ENCODE peak calls at places on chromosomes 7 and 10, in four cellular contexts. S is H1, L is neuronal stem cell, R is trophoblast cell. K is an unnamed sample.

GRCh38 chr7:84123903-84124573 is 70.6 kb downstream of the SEMA3A start:
- DNase-seq in S (no peak), R (no peak), L (no peak), K (no peak)

GRCh38 chr10:3636356-3637181 is 148.4 kb downstream of the KLF6 start:
- DNase-seq in S (no peak), R (peak), L (no peak), K (no peak)

GRCh38 chr10:130885021-130885655 is 426.4 kb downstream of the TCERG1L start:
- DNase-seq in R (no peak), S (no peak), L (no peak), K (no peak)

GRCh38 chr7:63080406-63080805 is 918.2 kb upstream of the ZNF722 start:
- DNase-seq in S (no peak), R (no peak), L (no peak), K (no peak)

GRCh38 chr10:132574288-132574687 is 36.7 kb downstream of the INPP5A start:
- DNase-seq in R (no peak), S (no peak), L (no peak), K (no peak)

GRCh38 chr10:80136134-80136571 is 3.6 kb downstream of the PLAC9 start:
- DNase-seq in L (no peak), R (no peak), S (no peak), K (no peak)

GRCh38 chr7:8192897-8193296 is 69.1 kb downstream of the ICA1 start:
- DNase-seq in S (no peak), R (no peak), L (no peak), K (no peak)

GRCh38 chr7:44847920-44848634 is at the start of gene H2AZ2:
- DNase-seq in R (peak), S (peak), L (peak), K (peak)

GRCh38 chr10:77548157-77548556 is 89.5 kb downstream of the KCNMA1 start:
- DNase-seq in S (no peak), R (no peak), L (no peak), K (no peak)

GRCh38 chr10:110610308-110610774 is 33.8 kb upstream of the RBM20 start:
- DNase-seq in R (peak), L (peak), S (peak), K (peak)

GRCh38 chr7:44678468-44679179 is 70.0 kb upstream of the ZMIZ2 start:
- DNase-seq in L (no peak), R (peak), S (no peak), K (no peak)

GRCh38 chr7:10708447-10708846 is 265.2 kb upstream of the PHF14 start:
- DNase-seq in S (peak), R (no peak), L (peak), K (peak)

GRCh38 chr7:150428671-150429451 is 21.6 kb upstream of the GIMAP8 start:
- DNase-seq in S (no peak), R (no peak), L (no peak), K (peak)

GRCh38 chr10:28217848-28218247 is 85.0 kb downstream of the MPP7 start:
- DNase-seq in L (no peak), R (peak), S (no peak), K (no peak)

GRCh38 chr7:131117439-131117838 is 210.2 kb upstream of the MKLN1 start:
- DNase-seq in R (no peak), L (no peak), S (no peak), K (no peak)

GRCh38 chr10:122117475-122117874 is 128.5 kb downstream of the TACC2 start:
- DNase-seq in R (no peak), L (no peak), S (no peak), K (no peak)

GRCh38 chr7:32051128-32051527 is 19.1 kb downstream of the PDE1C start:
- DNase-seq in S (no peak), R (no peak), L (no peak), K (no peak)

GRCh38 chr7:7861211-7861633 is 107.4 kb upstream of the GLCCI1 start:
- DNase-seq in L (no peak), R (no peak), S (no peak), K (no peak)

GRCh38 chr10:29675984-29676383 is 41.2 kb upstream of the SVIL start:
- DNase-seq in L (no peak), R (no peak), S (no peak), K (no peak)

GRCh38 chr10:112721080-112721698 is 228.9 kb upstream of the TCF7L2 start:
- DNase-seq in R (no peak), L (no peak), S (no peak), K (no peak)

GRCh38 chr7:14687777-14688176 is 214.8 kb downstream of the DGKB start:
- DNase-seq in S (no peak), L (no peak), R (no peak), K (no peak)

GRCh38 chr10:114167985-114168384 is 6.0 kb downstream of the CCDC186 start:
- DNase-seq in L (no peak), R (no peak), S (no peak), K (no peak)

GRCh38 chr7:130393095-130393494 is 12.8 kb downstream of the CPA1 start:
- DNase-seq in R (no peak), L (no peak), S (no peak), K (no peak)

GRCh38 chr7:103833401-103833800 is 156.1 kb downstream of the RELN start:
- DNase-seq in L (no peak), S (no peak), R (no peak), K (no peak)

GRCh38 chr10:85612378-85612775 is 754.2 kb downstream of the GRID1 start:
- DNase-seq in S (no peak), R (no peak), L (no peak), K (no peak)

GRCh38 chr10:73060738-73061635 is 35.7 kb downstream of the P4HA1 start:
- DNase-seq in L (peak), S (no peak), R (no peak), K (no peak)

GRCh38 chr7:2670720-2671391 is 17.1 kb upstream of the AMZ1 start:
- DNase-seq in R (peak), S (no peak), L (peak), K (peak)

GRCh38 chr10:17056781-17057191 is 72.8 kb downstream of the CUBN start:
- DNase-seq in R (no peak), L (no peak), S (no peak), K (no peak)

GRCh38 chr10:13913890-13914289 is 327.1 kb downstream of the PRPF18 start:
- DNase-seq in R (no peak), L (no peak), S (no peak), K (no peak)

GRCh38 chr10:85280014-85280413 is 951.6 kb downstream of the CCSER2 start:
- DNase-seq in S (peak), L (no peak), R (no peak), K (peak)

GRCh38 chr10:87531908-87532622 is 27.4 kb downstream of the MINPP1 start:
- DNase-seq in L (no peak), S (no peak), R (no peak), K (no peak)

GRCh38 chr10:5291501-5292195 is 73.1 kb upstream of the UCN3 start:
- DNase-seq in S (no peak), L (no peak), R (peak), K (no peak)

GRCh38 chr10:131770946-131771633 is 129.7 kb upstream of the PPP2R2D start:
- DNase-seq in L (no peak), R (no peak), S (no peak), K (no peak)

GRCh38 chr7:82700739-82701138 is 257.2 kb upstream of the CACNA2D1 start:
- DNase-seq in R (no peak), L (no peak), S (no peak), K (no peak)

GRCh38 chr7:43531700-43532099 is 51.2 kb upstream of the STK17A start:
- DNase-seq in L (no peak), S (no peak), R (no peak), K (no peak)

GRCh38 chr10:85542149-85542548 is 824.4 kb downstream of the GRID1 start:
- DNase-seq in R (peak), S (no peak), L (no peak), K (no peak)

GRCh38 chr7:44976040-44976745 is 2.6 kb downstream of the MYO1G start:
- DNase-seq in L (no peak), R (no peak), S (no peak), K (no peak)

GRCh38 chr10:61628875-61629513 is 33.7 kb upstream of the CABCOCO1 start:
- DNase-seq in L (no peak), R (peak), S (no peak), K (no peak)

GRCh38 chr7:47643716-47644400 is 61.9 kb upstream of the TNS3 start:
- DNase-seq in R (no peak), S (no peak), L (no peak), K (no peak)

GRCh38 chr7:47648301-47648900 is 66.5 kb upstream of the TNS3 start:
- DNase-seq in R (no peak), L (no peak), S (no peak), K (no peak)

GRCh38 chr7:47651355-47652317 is 69.7 kb upstream of the TNS3 start:
- DNase-seq in R (no peak), S (no peak), L (no peak), K (no peak)

GRCh38 chr7:47649901-47650300 is 68.0 kb upstream of the TNS3 start:
- DNase-seq in R (no peak), S (no peak), L (no peak), K (no peak)

GRCh38 chr7:47647213-47647985 is 65.5 kb upstream of the TNS3 start:
- DNase-seq in L (no peak), R (no peak), S (no peak), K (no peak)
- H2BK12ac ChIP-seq in L (peak), R (peak), S (no peak), K (no peak)

GRCh38 chr7:73991522-73992103 is 36.4 kb upstream of the ELN start:
- DNase-seq in S (no peak), R (no peak), L (no peak), K (no peak)
- H4K8ac ChIP-seq in S (no peak), R (no peak), L (no peak), K (no peak)

GRCh38 chr7:145845345-145845744 is 271.3 kb upstream of the CNTNAP2 start:
- DNase-seq in S (no peak), R (no peak), L (no peak), K (no peak)
- H2BK12ac ChIP-seq in S (no peak), R (no peak), L (no peak), K (no peak)

GRCh38 chr10:9137368-9137767 is 1082.9 kb downstream of the GATA3 start:
- DNase-seq in S (no peak), R (no peak), L (no peak), K (no peak)

GRCh38 chr10:9140373-9140772 is 1085.9 kb downstream of the GATA3 start:
- DNase-seq in S (no peak), L (no peak), R (no peak), K (no peak)
- H4K8ac ChIP-seq in S (no peak), L (no peak), R (no peak), K (no peak)

DNA sequence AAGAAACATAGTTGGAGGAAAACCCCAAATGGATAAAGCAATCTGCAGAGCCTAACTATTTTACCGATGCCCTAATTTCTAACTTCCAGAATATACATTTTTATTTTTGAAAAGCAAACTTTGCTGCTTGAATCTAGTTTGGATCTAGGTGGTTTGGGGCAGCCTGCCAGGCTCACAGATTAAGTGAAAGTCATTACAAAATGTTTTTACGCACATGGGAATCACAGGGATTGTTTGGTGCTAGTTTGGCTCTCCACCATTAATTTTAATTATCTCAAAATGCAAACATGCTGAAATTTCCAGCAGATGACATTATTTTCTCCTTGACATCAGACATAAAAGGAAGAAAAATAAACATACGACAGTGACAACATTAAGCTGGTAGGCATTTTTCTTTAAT is 166.7 kb upstream of the INHBA start:
- DNase-seq in R (no peak), L (no peak), S (no peak), K (no peak)
- H2BK12ac ChIP-seq in R (no peak), L (no peak), S (no peak), K (no peak)

DNA sequence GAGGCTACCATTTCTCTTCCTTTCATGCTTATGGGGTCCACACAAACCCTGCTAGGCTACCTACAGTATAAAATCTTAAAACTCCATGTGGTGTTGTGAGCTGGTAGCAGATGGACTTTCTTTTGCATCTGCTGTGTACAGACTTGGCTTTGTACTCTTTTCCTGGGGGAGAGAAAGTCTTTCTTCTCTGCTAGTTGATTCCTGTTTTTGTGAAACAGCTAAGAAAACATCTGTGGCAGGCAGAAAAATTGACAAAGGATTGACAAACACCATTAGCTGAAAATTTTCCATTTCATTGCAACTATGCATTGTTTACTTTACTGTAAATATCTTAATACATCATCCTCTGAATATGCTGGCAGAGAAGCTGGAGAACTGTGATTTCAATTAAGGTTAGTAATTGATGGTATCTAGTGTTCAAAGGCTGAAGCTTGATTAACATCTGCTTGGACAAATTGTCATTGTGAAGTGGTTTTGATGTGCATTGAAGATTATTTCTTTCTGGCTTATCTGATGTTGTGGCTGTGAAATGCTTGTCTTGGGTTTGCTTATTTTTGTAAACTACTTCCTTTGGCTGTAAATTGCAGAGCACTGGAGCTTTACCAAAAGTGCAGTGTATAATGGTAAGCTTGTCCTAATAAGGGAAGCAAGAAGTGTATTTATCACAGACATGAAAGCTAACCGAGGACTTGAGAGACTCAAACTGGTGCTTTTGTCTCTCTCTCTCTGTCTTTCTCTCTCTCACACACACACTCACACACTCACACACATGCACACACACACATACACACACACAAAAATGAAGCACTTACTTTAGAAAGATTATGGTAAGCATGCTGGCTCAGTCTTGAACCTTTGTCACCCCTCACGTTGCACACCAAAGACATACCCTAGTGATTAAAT is at the start of gene FOXP2:
- DNase-seq in S (no peak), R (no peak), L (no peak), K (no peak)
- H4K8ac ChIP-seq in S (no peak), R (no peak), L (no peak), K (no peak)

GRCh38 chr7:50308301-50309129 is 4.0 kb downstream of the IKZF1 start:
- DNase-seq in L (no peak), S (no peak), R (no peak), K (no peak)
- H2BK12ac ChIP-seq in L (no peak), S (peak), R (no peak), K (no peak)

GRCh38 chr7:92836489-92837213 is at the start of gene CDK6:
- DNase-seq in R (peak), L (peak), S (no peak), K (peak)
- H4K8ac ChIP-seq in R (peak), L (no peak), S (peak), K (no peak)